ENCODE peak calls at places on chromosomes 16 and 17, in seven cellular contexts. K is naive thymus-derived CD4-positive, alpha-beta T cell; P is AG10803; A is pancreas; H is left lung; N is CD8-positive, alpha-beta memory T cell; R is right atrium auricular region. D is an unnamed sample.
A peak's percentile ranks its signal among the peaks of the same experiment; 100 is the strongest.

GRCh38 chr16:30837904-30838303 is 50.9 kb upstream of the ZNF629 start:
- DNase-seq in K (no peak), P (no peak), A (no peak), H (no peak), N (no peak), R (no peak), D (no peak)

GRCh38 chr17:62644487-62645173 is 17.2 kb downstream of the MRC2 start:
- DNase-seq in K (no peak), P (no peak), A (no peak), H (no peak), N (no peak), R (no peak), D (no peak)

GRCh38 chr17:37478187-37478586 is 11.5 kb upstream of the DUSP14 start:
- DNase-seq in K (no peak), P (peak; percentile 95), A (no peak), H (no peak), N (no peak), R (peak; percentile 76), D (no peak)

GRCh38 chr17:3750926-3751325 is 27.2 kb downstream of the HASPIN start:
- DNase-seq in K (peak; percentile 32), P (no peak), A (no peak), H (no peak), N (peak; percentile 56), R (no peak), D (no peak)

GRCh38 chr17:66964930-66965800 is 658 bp downstream of the CACNG4 start:
- DNase-seq in K (no peak), P (no peak), A (peak; percentile 79), H (peak; percentile 70), N (no peak), R (no peak), D (no peak)

GRCh38 chr17:44269118-44269794 is 1.3 kb upstream of the SLC4A1 start:
- DNase-seq in K (no peak), P (no peak), A (no peak), H (no peak), N (no peak), R (no peak), D (no peak)

GRCh38 chr17:309361-309888 is 43.2 kb downstream of the RPH3AL start:
- DNase-seq in K (no peak), P (no peak), A (peak; percentile 75), H (peak; percentile 66), N (no peak), R (no peak), D (no peak)

GRCh38 chr16:26963109-26963508 is 103.6 kb upstream of the C16orf82 start:
- DNase-seq in K (no peak), P (peak; percentile 16), A (no peak), H (no peak), N (no peak), R (no peak), D (no peak)

GRCh38 chr17:62193297-62193696 is 128.2 kb upstream of the MED13 start:
- DNase-seq in K (no peak), P (no peak), A (no peak), H (no peak), N (no peak), R (no peak), D (no peak)

GRCh38 chr16:58414938-58415451 is 22.7 kb downstream of the GINS3 start:
- DNase-seq in K (no peak), P (no peak), A (no peak), H (no peak), N (no peak), R (no peak), D (no peak)

DNA sequence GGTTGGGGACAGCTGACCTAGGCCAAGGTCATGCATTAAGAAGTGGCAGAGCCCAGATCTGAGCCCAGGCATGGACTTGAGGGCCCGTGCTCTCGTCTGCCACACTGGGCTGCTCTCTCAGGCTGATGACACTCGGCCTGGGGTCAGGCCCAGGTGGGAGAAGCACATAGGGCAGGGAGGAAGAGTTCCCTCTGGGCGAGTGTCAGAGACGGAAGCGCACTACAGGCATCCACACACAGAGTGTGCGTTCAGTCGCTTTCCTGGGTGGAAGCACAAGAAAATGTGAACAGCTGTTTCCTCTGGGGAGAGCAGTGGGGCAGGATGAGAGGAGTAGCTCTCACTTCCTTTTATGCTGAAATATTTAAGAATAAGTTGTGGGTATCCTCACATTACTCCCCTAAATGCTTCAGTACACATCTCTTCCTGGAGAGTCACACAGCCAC is 59.7 kb downstream of the B9D1 start:
- DNase-seq in K (no peak), P (no peak), A (no peak), H (no peak), N (no peak), R (no peak), D (no peak)
- H3K4me3 ChIP-seq in K (no peak overlapping the region), P (no peak overlapping the region), A (no peak overlapping the region), H (no peak overlapping the region), N (no peak overlapping the region), R (no peak overlapping the region), D (no peak overlapping the region)

GRCh38 chr16:1342526-1343427 is 8.9 kb downstream of the TSR3 start:
- DNase-seq in K (peak; percentile 92), P (peak; percentile 58), A (peak; percentile 100), H (peak; percentile 98), N (peak; percentile 94), R (peak; percentile 87), D (peak; percentile 90)

GRCh38 chr16:1344499-1344898 is 7.2 kb downstream of the TSR3 start:
- DNase-seq in K (no peak), P (no peak), A (no peak), H (no peak), N (no peak), R (no peak), D (no peak)

GRCh38 chr16:1345087-1345486 is 6.6 kb downstream of the TSR3 start:
- DNase-seq in K (no peak), P (no peak), A (peak; percentile 77), H (no peak), N (no peak), R (no peak), D (no peak)

GRCh38 chr16:1341495-1342388 is 8.3 kb downstream of the BAIAP3 start:
- DNase-seq in K (no peak), P (no peak), A (peak; percentile 74), H (no peak), N (no peak), R (no peak), D (no peak)

GRCh38 chr16:1343428-1344242 is 8.0 kb downstream of the TSR3 start:
- DNase-seq in K (no peak), P (no peak), A (no peak), H (peak; percentile 82), N (no peak), R (no peak), D (no peak)
- H3K4me3 ChIP-seq in K (peak overlapping the region; percentile 66), P (no peak overlapping the region), A (peak overlapping the region; percentile 29), H (peak overlapping the region; percentile 4), N (peak overlapping the region; percentile 37), R (no peak overlapping the region), D (no peak overlapping the region)

DNA sequence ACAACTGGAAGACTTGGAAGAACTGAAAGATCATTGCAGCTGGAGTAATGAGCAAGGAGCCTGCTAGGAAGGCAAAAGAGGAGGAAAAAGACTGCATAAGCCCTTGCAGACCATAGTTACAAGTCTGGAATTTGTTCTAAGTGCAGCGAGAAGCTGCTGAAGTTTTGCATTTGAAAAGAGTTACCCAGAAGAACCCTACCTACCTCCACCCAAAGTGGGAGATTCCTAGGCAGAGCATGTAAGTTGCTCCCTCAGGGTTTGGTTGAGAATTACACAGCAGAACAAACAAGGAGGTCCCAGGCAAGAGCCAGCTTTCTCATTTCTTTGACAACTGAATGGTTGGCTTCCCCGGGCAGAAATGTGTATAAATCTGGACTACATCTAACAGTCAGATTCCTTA is 118.7 kb upstream of the NUDT7 start:
- DNase-seq in K (no peak), P (no peak), A (no peak), H (no peak), N (no peak), R (no peak), D (no peak)
- H3K4me3 ChIP-seq in K (no peak overlapping the region), P (no peak overlapping the region), A (no peak overlapping the region), H (no peak overlapping the region), N (no peak overlapping the region), R (no peak overlapping the region), D (no peak overlapping the region)

DNA sequence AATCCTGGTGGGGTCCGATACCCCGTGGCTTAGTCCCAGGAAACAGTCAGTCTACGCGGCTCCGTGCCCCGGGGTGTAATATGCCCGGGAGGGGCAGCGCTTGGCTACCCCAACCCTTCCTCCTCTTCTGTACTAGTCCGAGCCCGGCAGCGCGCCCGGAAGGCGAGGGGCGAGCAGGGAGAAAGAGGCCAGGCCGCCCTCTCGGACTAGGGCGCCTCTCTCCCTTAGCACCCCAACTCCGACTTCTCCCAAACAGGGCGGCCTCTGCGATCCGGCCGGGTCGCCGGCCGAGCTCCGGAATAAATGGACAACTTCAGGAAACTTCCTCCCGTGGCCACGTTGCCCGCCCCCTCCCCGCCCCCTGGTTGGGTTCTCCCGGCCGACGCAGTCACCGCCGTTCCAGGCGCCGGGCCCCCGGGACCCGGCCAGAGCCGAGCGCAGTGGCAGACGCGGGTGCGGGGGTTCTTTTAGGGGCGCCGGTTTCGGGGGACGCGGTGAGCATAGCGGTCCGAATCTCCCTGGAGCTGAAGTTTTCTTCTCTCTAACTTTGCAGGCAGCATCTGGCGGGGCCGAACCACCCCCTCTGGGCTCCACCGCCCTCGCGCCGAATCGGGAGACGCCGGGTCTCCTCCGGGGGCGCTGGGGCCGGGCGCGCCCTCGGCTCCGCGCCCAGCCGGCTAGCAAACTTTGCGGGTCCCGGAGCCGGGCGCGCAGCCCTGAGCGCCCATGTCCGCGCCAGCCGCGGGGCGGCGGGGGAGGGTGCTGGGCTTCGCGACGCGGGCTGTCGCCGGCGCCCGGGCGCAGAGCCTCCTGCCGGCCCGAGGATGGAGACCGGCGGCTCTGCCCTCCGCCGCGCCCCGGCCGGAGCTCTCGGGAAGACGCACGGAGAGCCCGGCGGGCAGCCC is at the start of gene SDK2:
- DNase-seq in K (no peak), P (no peak), A (no peak), H (peak; percentile 76), N (no peak), R (no peak), D (no peak)
- H3K4me3 ChIP-seq in K (peak within 1 kb of the TSS; percentile 47), P (peak within 1 kb of the TSS; percentile 43), A (peak within 1 kb of the TSS; percentile 26), H (peak within 1 kb of the TSS; percentile 30), N (peak within 1 kb of the TSS; percentile 22), R (peak within 1 kb of the TSS; percentile 39), D (no peak within 1 kb of the TSS)

DNA sequence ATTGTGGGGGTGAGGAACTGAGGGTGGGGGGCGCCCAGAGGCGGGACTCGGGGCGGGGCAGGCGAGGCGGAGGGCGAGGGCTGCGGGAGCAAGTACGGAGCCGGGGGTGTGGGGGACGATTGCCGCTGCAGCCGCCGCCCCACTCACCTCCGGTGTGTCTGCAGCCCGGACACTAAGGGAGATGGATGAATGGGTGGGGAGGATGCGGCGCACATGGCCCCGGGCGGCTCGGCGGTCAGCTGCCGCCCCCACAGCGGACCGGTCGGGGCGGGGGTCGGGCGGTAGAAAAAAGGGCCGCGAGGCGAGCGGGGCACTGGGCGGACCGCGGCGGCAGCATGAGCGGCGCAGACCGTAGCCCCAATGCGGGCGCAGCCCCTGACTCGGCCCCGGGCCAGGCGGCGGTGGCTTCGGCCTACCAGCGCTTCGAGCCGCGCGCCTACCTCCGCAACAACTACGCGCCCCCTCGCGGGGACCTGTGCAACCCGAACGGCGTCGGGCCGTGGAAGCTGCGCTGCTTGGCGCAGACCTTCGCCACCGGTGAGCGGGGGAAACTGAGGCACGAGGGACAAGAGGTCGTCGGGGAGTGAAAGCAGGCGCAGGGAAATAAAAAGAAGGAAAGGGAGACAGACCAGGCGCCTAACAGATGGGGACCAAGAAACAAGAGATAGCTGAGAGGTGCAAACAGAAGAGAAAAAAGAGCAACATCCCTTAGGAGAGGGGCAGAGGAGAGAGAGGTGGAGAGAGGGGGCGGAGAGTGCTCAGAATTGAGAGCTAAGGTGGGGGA is at the start of gene PNMT:
- DNase-seq in K (peak; percentile 44), P (peak; percentile 32), A (peak; percentile 89), H (peak; percentile 91), N (peak; percentile 49), R (no peak), D (no peak)
- H3K4me3 ChIP-seq in K (peak within 1 kb of the TSS; percentile 50), P (no peak within 1 kb of the TSS), A (peak within 1 kb of the TSS; percentile 29), H (peak within 1 kb of the TSS; percentile 21), N (peak within 1 kb of the TSS; percentile 37), R (peak within 1 kb of the TSS; percentile 64), D (peak within 1 kb of the TSS; percentile 17)